ENCODE peak calls at places on chromosomes 3 and 15, in seven cellular contexts. One of them, this sample, is unnamed.

GRCh38 chr15:60656491-60657284 is 177.7 kb upstream of the ICE2 start:
- DNase-seq in BE2C: no peak
- DNase-seq in IMR-90: no peak
- DNase-seq in neural crest cell: no peak
- DNase-seq in mammary epithelial cell: peak; percentile 47
- DNase-seq in uterus: no peak
- DNase-seq in cardiac muscle cell: peak; percentile 86
- DNase-seq in this sample: no peak

GRCh38 chr3:45628746-45629145 is 34.2 kb downstream of the LIMD1 start:
- DNase-seq in IMR-90: peak; percentile 53
- DNase-seq in uterus: no peak
- DNase-seq in neural crest cell: no peak
- DNase-seq in BE2C: no peak
- DNase-seq in mammary epithelial cell: no peak
- DNase-seq in cardiac muscle cell: peak; percentile 76
- DNase-seq in this sample: no peak

GRCh38 chr15:91224750-91225380 is 124.8 kb downstream of the SV2B start:
- DNase-seq in BE2C: peak; percentile 18
- DNase-seq in neural crest cell: peak; percentile 47
- DNase-seq in cardiac muscle cell: peak; percentile 51
- DNase-seq in IMR-90: peak; percentile 41
- DNase-seq in mammary epithelial cell: peak; percentile 37
- DNase-seq in uterus: no peak
- DNase-seq in this sample: peak; percentile 31

GRCh38 chr3:56862352-56863062 is 60.8 kb upstream of the ARHGEF3 start:
- DNase-seq in mammary epithelial cell: peak; percentile 79
- DNase-seq in BE2C: no peak
- DNase-seq in cardiac muscle cell: peak; percentile 89
- DNase-seq in IMR-90: peak; percentile 73
- DNase-seq in neural crest cell: no peak
- DNase-seq in uterus: no peak
- DNase-seq in this sample: no peak

GRCh38 chr3:29186131-29186599 is 94.7 kb upstream of the RBMS3 start:
- DNase-seq in IMR-90: peak; percentile 96
- DNase-seq in cardiac muscle cell: peak; percentile 89
- DNase-seq in uterus: no peak
- DNase-seq in mammary epithelial cell: peak; percentile 87
- DNase-seq in neural crest cell: no peak
- DNase-seq in BE2C: no peak
- DNase-seq in this sample: no peak

GRCh38 chr3:123063034-123063433 is 3.8 kb upstream of the PDIA5 start:
- DNase-seq in uterus: no peak
- DNase-seq in neural crest cell: no peak
- DNase-seq in BE2C: no peak
- DNase-seq in mammary epithelial cell: no peak
- DNase-seq in IMR-90: no peak
- DNase-seq in cardiac muscle cell: no peak
- DNase-seq in this sample: no peak

GRCh38 chr3:62197613-62198012 is 175.7 kb downstream of the FEZF2 start:
- DNase-seq in BE2C: no peak
- DNase-seq in mammary epithelial cell: no peak
- DNase-seq in neural crest cell: no peak
- DNase-seq in uterus: no peak
- DNase-seq in IMR-90: no peak
- DNase-seq in cardiac muscle cell: no peak
- DNase-seq in this sample: no peak

GRCh38 chr3:102084712-102085111 is 235.4 kb downstream of the NFKBIZ start:
- DNase-seq in uterus: no peak
- DNase-seq in neural crest cell: no peak
- DNase-seq in IMR-90: no peak
- DNase-seq in cardiac muscle cell: no peak
- DNase-seq in BE2C: no peak
- DNase-seq in mammary epithelial cell: no peak
- DNase-seq in this sample: no peak

GRCh38 chr3:14879161-14879888 is 60.6 kb downstream of the FGD5 start:
- DNase-seq in mammary epithelial cell: no peak
- DNase-seq in cardiac muscle cell: no peak
- DNase-seq in BE2C: peak; percentile 56
- DNase-seq in IMR-90: no peak
- DNase-seq in neural crest cell: no peak
- DNase-seq in uterus: no peak
- DNase-seq in this sample: no peak

GRCh38 chr3:20040476-20041196 is 390 bp downstream of the KAT2B start:
- DNase-seq in cardiac muscle cell: peak; percentile 79
- DNase-seq in neural crest cell: peak; percentile 57
- DNase-seq in IMR-90: peak; percentile 61
- DNase-seq in BE2C: peak; percentile 59
- DNase-seq in mammary epithelial cell: peak; percentile 67
- DNase-seq in uterus: peak; percentile 81
- DNase-seq in this sample: peak; percentile 72

GRCh38 chr3:42651248-42652091 is 2.0 kb upstream of the ZBTB47 start:
- DNase-seq in neural crest cell: no peak
- DNase-seq in uterus: no peak
- DNase-seq in BE2C: no peak
- DNase-seq in cardiac muscle cell: peak; percentile 58
- DNase-seq in IMR-90: peak; percentile 56
- DNase-seq in mammary epithelial cell: peak; percentile 70
- DNase-seq in this sample: no peak

GRCh38 chr3:175187586-175187985 is 328.5 kb downstream of the NAALADL2 start:
- DNase-seq in BE2C: no peak
- DNase-seq in neural crest cell: no peak
- DNase-seq in IMR-90: peak; percentile 38
- DNase-seq in mammary epithelial cell: no peak
- DNase-seq in cardiac muscle cell: no peak
- DNase-seq in uterus: no peak
- DNase-seq in this sample: no peak

GRCh38 chr3:172076212-172076611 is 36.8 kb downstream of the FNDC3B start:
- DNase-seq in uterus: no peak
- DNase-seq in neural crest cell: no peak
- DNase-seq in IMR-90: no peak
- DNase-seq in BE2C: no peak
- DNase-seq in mammary epithelial cell: no peak
- DNase-seq in cardiac muscle cell: no peak
- DNase-seq in this sample: no peak

GRCh38 chr3:67018105-67018788 is 20.1 kb downstream of the KBTBD8 start:
- DNase-seq in BE2C: no peak
- DNase-seq in IMR-90: no peak
- DNase-seq in mammary epithelial cell: peak; percentile 21
- DNase-seq in uterus: no peak
- DNase-seq in cardiac muscle cell: peak; percentile 72
- DNase-seq in neural crest cell: no peak
- DNase-seq in this sample: no peak

GRCh38 chr3:169478566-169479313 is 184.8 kb downstream of the MECOM start:
- DNase-seq in uterus: no peak
- DNase-seq in cardiac muscle cell: peak; percentile 82
- DNase-seq in IMR-90: peak; percentile 14
- DNase-seq in mammary epithelial cell: peak; percentile 62
- DNase-seq in neural crest cell: no peak
- DNase-seq in BE2C: no peak
- DNase-seq in this sample: no peak

GRCh38 chr3:110579841-110580550 is 491.6 kb upstream of the NECTIN3 start:
- DNase-seq in BE2C: no peak
- DNase-seq in uterus: no peak
- DNase-seq in mammary epithelial cell: no peak
- DNase-seq in IMR-90: peak; percentile 66
- DNase-seq in cardiac muscle cell: peak; percentile 44
- DNase-seq in neural crest cell: no peak
- DNase-seq in this sample: no peak

DNA sequence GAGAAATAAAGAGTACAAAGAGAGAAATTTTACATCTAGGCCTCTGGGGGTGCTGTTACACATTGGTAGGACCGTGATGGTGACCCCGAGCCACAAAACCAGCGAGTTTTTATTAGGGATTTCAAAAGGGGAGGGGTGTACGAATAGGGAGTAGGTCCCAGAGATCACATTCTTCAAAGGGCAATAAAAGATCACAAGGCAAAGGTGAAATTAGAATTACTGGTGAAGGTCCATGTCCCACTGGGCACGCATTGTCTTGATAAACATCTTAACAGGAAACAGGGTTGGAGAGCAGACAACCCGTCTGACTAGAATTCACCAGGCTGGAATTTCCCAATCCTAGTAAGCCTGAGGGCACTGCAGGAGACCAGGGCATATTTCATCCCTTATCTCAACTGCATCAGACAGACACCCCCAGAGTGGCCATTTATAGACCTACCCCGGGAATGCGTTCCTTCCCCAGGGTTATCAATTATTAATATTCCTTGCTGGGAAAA is 4.3 kb downstream of the IRAK2 start:
- DNase-seq in BE2C: peak; percentile 9
- DNase-seq in cardiac muscle cell: no peak
- DNase-seq in uterus: no peak
- DNase-seq in neural crest cell: no peak
- DNase-seq in IMR-90: no peak
- DNase-seq in mammary epithelial cell: peak; percentile 48
- DNase-seq in this sample: no peak
- TF ChIP-seq CTCF in BE2C: peak; percentile 31
- TF ChIP-seq CTCF in cardiac muscle cell: peak; percentile 18
- TF ChIP-seq CTCF in uterus: no peak
- TF ChIP-seq CTCF in neural crest cell: peak; percentile 40
- TF ChIP-seq CTCF in IMR-90: no peak
- TF ChIP-seq CTCF in mammary epithelial cell: no peak
- TF ChIP-seq CTCF in this sample: no peak

GRCh38 chr3:11288786-11289637 is 16.8 kb downstream of the ATG7 start:
- DNase-seq in IMR-90: peak; percentile 96
- DNase-seq in BE2C: no peak
- DNase-seq in neural crest cell: no peak
- DNase-seq in uterus: no peak
- DNase-seq in mammary epithelial cell: peak; percentile 93
- DNase-seq in cardiac muscle cell: peak; percentile 96
- DNase-seq in this sample: no peak

GRCh38 chr3:11285471-11285870 is 13.3 kb downstream of the ATG7 start:
- DNase-seq in uterus: no peak
- DNase-seq in BE2C: no peak
- DNase-seq in mammary epithelial cell: no peak
- DNase-seq in IMR-90: no peak
- DNase-seq in neural crest cell: no peak
- DNase-seq in cardiac muscle cell: peak; percentile 55
- DNase-seq in this sample: no peak

GRCh38 chr3:11290743-11291680 is 18.8 kb downstream of the ATG7 start:
- DNase-seq in mammary epithelial cell: peak; percentile 29
- DNase-seq in IMR-90: peak; percentile 84
- DNase-seq in uterus: no peak
- DNase-seq in BE2C: no peak
- DNase-seq in cardiac muscle cell: peak; percentile 64
- DNase-seq in neural crest cell: no peak
- DNase-seq in this sample: no peak

GRCh38 chr3:11289864-11290263 is 17.7 kb downstream of the ATG7 start:
- DNase-seq in cardiac muscle cell: no peak
- DNase-seq in uterus: no peak
- DNase-seq in mammary epithelial cell: no peak
- DNase-seq in IMR-90: no peak
- DNase-seq in BE2C: no peak
- DNase-seq in neural crest cell: no peak
- DNase-seq in this sample: no peak

GRCh38 chr3:11288021-11288491 is 15.9 kb downstream of the ATG7 start:
- DNase-seq in neural crest cell: no peak
- DNase-seq in uterus: no peak
- DNase-seq in cardiac muscle cell: peak; percentile 61
- DNase-seq in IMR-90: peak; percentile 51
- DNase-seq in mammary epithelial cell: peak; percentile 22
- DNase-seq in BE2C: no peak
- DNase-seq in this sample: no peak
- TF ChIP-seq CTCF in neural crest cell: no peak
- TF ChIP-seq CTCF in uterus: no peak
- TF ChIP-seq CTCF in cardiac muscle cell: no peak
- TF ChIP-seq CTCF in IMR-90: no peak
- TF ChIP-seq CTCF in mammary epithelial cell: no peak
- TF ChIP-seq CTCF in BE2C: no peak
- TF ChIP-seq CTCF in this sample: no peak

GRCh38 chr3:9806137-9806536 is 3.9 kb upstream of the TTLL3 start:
- DNase-seq in neural crest cell: no peak
- DNase-seq in mammary epithelial cell: no peak
- DNase-seq in BE2C: no peak
- DNase-seq in IMR-90: no peak
- DNase-seq in uterus: no peak
- DNase-seq in cardiac muscle cell: no peak
- DNase-seq in this sample: no peak

GRCh38 chr3:9795212-9795611 is 2.3 kb downstream of the ARPC4 start:
- DNase-seq in IMR-90: no peak
- DNase-seq in cardiac muscle cell: no peak
- DNase-seq in neural crest cell: no peak
- DNase-seq in uterus: no peak
- DNase-seq in BE2C: no peak
- DNase-seq in mammary epithelial cell: no peak
- DNase-seq in this sample: no peak

GRCh38 chr3:9797196-9797945 is 4.5 kb downstream of the ARPC4 start:
- DNase-seq in IMR-90: no peak
- DNase-seq in BE2C: no peak
- DNase-seq in neural crest cell: no peak
- DNase-seq in mammary epithelial cell: no peak
- DNase-seq in uterus: no peak
- DNase-seq in cardiac muscle cell: no peak
- DNase-seq in this sample: no peak

GRCh38 chr3:9803494-9803893 is 6.6 kb upstream of the TTLL3 start:
- DNase-seq in uterus: no peak
- DNase-seq in IMR-90: no peak
- DNase-seq in mammary epithelial cell: no peak
- DNase-seq in BE2C: no peak
- DNase-seq in cardiac muscle cell: no peak
- DNase-seq in neural crest cell: no peak
- DNase-seq in this sample: no peak

DNA sequence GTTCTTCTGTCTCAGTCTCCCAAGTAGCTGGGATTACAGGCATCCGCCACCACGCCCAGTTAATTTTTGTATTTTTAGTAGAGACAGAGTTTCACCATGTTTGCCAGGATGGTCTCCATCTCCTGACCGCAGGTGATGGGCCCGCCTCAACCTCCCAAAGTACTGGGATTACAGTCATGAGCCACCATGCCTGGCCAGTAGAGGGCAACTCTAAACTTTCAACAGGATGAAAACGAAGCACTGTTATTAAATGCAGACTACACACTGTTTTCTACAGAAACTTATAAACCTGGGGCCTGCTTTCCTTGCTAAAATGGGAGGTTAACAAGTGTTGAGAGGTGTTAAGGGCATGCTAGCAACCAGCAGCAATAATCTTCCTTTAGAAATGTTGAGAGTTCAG is 7.6 kb downstream of the ARPC4 start:
- DNase-seq in IMR-90: no peak
- DNase-seq in uterus: no peak
- DNase-seq in neural crest cell: no peak
- DNase-seq in mammary epithelial cell: no peak
- DNase-seq in BE2C: no peak
- DNase-seq in cardiac muscle cell: no peak
- DNase-seq in this sample: no peak
- TF ChIP-seq CTCF in IMR-90: peak; percentile 18
- TF ChIP-seq CTCF in uterus: no peak
- TF ChIP-seq CTCF in neural crest cell: peak; percentile 51
- TF ChIP-seq CTCF in mammary epithelial cell: no peak
- TF ChIP-seq CTCF in BE2C: peak; percentile 33
- TF ChIP-seq CTCF in cardiac muscle cell: peak; percentile 30
- TF ChIP-seq CTCF in this sample: no peak

DNA sequence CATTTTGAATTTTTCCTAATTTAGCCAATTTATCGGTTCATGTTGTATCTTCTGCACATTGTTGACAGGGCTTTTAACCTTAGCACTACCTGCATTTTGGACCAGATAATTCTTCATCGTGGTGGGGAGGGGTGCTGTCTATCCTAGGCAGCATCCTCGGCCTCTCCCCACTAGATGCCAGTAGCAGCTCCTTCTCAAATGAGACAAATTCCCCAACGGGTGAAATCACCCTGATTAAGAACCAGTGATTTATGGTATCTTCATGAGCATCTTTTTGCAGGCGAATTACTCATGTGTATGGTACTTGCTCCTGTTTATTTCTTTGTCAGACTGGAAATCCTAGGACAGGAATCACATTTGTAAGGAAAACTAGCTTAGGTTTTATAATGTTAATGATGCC is 68.0 kb downstream of the C3orf70 start:
- DNase-seq in BE2C: no peak
- DNase-seq in cardiac muscle cell: no peak
- DNase-seq in IMR-90: peak; percentile 77
- DNase-seq in mammary epithelial cell: peak; percentile 16
- DNase-seq in neural crest cell: no peak
- DNase-seq in uterus: no peak
- DNase-seq in this sample: no peak
- TF ChIP-seq CTCF in BE2C: no peak
- TF ChIP-seq CTCF in cardiac muscle cell: no peak
- TF ChIP-seq CTCF in IMR-90: peak; percentile 54
- TF ChIP-seq CTCF in mammary epithelial cell: no peak
- TF ChIP-seq CTCF in neural crest cell: no peak
- TF ChIP-seq CTCF in uterus: peak; percentile 28
- TF ChIP-seq CTCF in this sample: no peak